ENCODE peak calls at places on chromosomes 2 and 18, in four cellular contexts. One of them, this sample, is unnamed.

GRCh38 chr2:166539340-166540162 is 45.5 kb upstream of the SCN7A start:
- DNase-seq in GM23338: peak
- DNase-seq in HepG2: peak
- DNase-seq in mammary epithelial cell: peak
- DNase-seq in this sample: no peak

GRCh38 chr18:12231040-12231882 is 22.9 kb upstream of the CIDEA start:
- DNase-seq in GM23338: no peak
- DNase-seq in HepG2: no peak
- DNase-seq in mammary epithelial cell: no peak
- DNase-seq in this sample: no peak

GRCh38 chr2:202091476-202091875 is 18.4 kb downstream of the KIAA2012 start:
- DNase-seq in GM23338: no peak
- DNase-seq in HepG2: no peak
- DNase-seq in mammary epithelial cell: no peak
- DNase-seq in this sample: no peak

GRCh38 chr18:62596145-62597005 is 73.5 kb downstream of the ZCCHC2 start:
- DNase-seq in GM23338: peak
- DNase-seq in HepG2: no peak
- DNase-seq in mammary epithelial cell: peak
- DNase-seq in this sample: peak

GRCh38 chr2:60843006-60843405 is 38.4 kb upstream of the REL start:
- DNase-seq in GM23338: no peak
- DNase-seq in HepG2: no peak
- DNase-seq in mammary epithelial cell: no peak
- DNase-seq in this sample: no peak

GRCh38 chr2:158665536-158666302 is 129.4 kb upstream of the DAPL1 start:
- DNase-seq in GM23338: no peak
- DNase-seq in HepG2: no peak
- DNase-seq in mammary epithelial cell: no peak
- DNase-seq in this sample: no peak

GRCh38 chr2:18149660-18150246 is 271.3 kb downstream of the KCNS3 start:
- DNase-seq in GM23338: peak
- DNase-seq in HepG2: peak
- DNase-seq in mammary epithelial cell: peak
- DNase-seq in this sample: no peak

GRCh38 chr18:79612291-79613108 is 67.1 kb upstream of the CTDP1 start:
- DNase-seq in GM23338: no peak
- DNase-seq in HepG2: no peak
- DNase-seq in mammary epithelial cell: no peak
- DNase-seq in this sample: no peak

GRCh38 chr2:9474361-9475117 is at the start of gene IAH1:
- DNase-seq in GM23338: peak
- DNase-seq in HepG2: no peak
- DNase-seq in mammary epithelial cell: peak
- DNase-seq in this sample: peak

GRCh38 chr2:150292807-150293206 is 194.7 kb downstream of the RND3 start:
- DNase-seq in GM23338: no peak
- DNase-seq in HepG2: no peak
- DNase-seq in mammary epithelial cell: no peak
- DNase-seq in this sample: no peak

DNA sequence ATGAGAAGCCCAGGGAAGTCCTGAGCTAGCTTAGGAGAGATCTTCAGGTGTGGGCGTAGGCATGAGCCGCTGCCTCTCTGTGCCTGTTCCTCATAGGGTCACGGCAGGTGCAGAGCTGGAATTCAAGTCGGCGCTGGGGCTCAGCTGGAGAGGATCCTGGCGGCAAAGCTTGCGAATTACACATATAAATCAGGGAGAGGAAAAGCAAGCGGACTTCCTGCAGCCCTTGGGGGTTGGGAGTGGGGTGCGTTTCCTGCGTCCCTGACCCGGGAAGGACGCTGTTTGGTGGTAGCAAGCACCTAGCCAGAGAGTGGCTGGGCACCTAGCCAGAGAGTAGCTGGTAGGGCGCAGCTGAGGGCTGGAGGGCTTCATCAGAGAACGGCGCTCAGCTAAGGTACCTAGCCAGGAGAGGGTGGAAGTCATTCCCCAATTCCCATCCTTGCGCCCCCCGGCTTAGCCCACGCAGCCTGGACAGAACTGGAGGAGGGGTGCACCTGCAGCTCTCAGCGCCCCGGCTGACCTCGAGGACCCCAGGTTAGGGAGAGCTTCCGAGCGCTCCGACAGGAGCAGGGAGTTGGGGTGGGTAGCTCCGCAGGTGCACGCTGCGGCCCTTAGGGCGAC is 459 bp upstream of the EFR3B start:
- DNase-seq in GM23338: peak
- DNase-seq in HepG2: peak
- DNase-seq in mammary epithelial cell: peak
- DNase-seq in this sample: peak
- TF ChIP-seq CTCF in GM23338: peak
- TF ChIP-seq CTCF in HepG2: peak
- TF ChIP-seq CTCF in mammary epithelial cell: no peak
- TF ChIP-seq CTCF in this sample: peak

DNA sequence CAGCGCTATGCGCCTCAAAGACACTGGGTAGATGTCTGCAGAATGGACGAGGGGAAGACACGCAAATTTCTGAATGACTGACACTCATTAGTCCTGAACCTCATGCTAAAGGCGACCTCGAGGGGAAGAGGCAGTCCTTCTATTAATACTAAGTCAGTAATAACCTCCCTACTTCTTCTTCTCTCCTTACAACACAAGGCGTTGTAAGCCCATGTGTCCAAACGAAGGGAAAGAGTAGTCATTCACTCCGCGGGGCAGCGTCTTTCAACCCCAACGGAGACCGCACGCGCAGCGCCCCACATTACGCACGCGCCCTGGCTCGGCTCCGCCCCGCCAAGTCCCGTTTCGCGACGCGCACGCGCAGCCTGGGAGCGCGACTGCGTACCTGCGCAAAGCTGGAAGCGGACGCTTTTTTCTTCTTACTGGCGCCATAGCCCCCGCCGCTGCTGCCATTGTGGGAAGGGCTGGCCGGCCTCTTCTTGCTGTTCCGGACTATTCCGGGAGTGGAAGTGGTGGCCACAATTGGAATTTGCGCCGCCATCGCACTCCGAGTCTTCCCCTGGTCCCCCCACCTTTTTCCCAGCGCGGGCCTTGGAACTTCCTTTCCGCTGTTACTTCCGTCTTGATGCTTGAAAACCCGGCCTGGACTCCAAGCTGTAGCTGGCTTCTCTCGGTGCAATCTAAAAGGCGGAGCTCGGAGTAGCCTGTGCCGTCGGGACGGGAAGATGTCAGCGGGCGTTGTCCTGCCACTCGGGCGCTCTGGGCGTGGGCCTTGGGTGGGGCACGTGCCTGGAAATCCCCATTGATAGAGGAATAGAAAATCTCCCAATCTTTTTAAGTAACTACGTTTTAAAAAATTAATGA is at the start of gene INO80C:
- DNase-seq in GM23338: peak
- DNase-seq in HepG2: peak
- DNase-seq in mammary epithelial cell: peak
- DNase-seq in this sample: peak
- H3K4me3 ChIP-seq in GM23338: peak
- H3K4me3 ChIP-seq in HepG2: peak
- H3K4me3 ChIP-seq in mammary epithelial cell: peak
- H3K4me3 ChIP-seq in this sample: peak

GRCh38 chr18:8806105-8806797 is 100.9 kb downstream of the MTCL1 start:
- DNase-seq in GM23338: no peak
- DNase-seq in HepG2: no peak
- DNase-seq in mammary epithelial cell: no peak
- DNase-seq in this sample: no peak

GRCh38 chr18:8803063-8803795 is 97.9 kb downstream of the MTCL1 start:
- DNase-seq in GM23338: no peak
- DNase-seq in HepG2: no peak
- DNase-seq in mammary epithelial cell: no peak
- DNase-seq in this sample: no peak

GRCh38 chr18:8805552-8805951 is 100.2 kb downstream of the MTCL1 start:
- DNase-seq in GM23338: no peak
- DNase-seq in HepG2: no peak
- DNase-seq in mammary epithelial cell: no peak
- DNase-seq in this sample: no peak

GRCh38 chr18:8802031-8802679 is 96.8 kb downstream of the MTCL1 start:
- DNase-seq in GM23338: no peak
- DNase-seq in HepG2: no peak
- DNase-seq in mammary epithelial cell: no peak
- DNase-seq in this sample: no peak

DNA sequence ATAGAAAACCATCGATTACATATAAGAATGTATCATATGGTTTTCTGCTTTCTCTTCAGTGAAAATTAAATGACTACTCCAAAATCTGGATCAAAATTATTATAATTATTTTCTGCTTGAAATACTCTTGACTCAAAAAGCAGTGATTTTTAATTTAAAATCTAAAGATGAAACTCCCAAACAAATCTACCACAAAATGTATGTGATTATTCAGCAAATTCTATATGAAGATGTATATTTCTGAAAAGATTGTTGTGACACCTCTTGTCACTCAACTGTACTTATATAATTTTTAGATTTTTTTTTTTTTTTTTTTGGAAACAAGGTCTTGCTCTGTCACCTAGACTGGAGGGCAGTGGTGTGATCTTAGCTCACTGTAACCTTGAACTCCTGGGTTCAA is 98.6 kb downstream of the MTCL1 start:
- DNase-seq in GM23338: no peak
- DNase-seq in HepG2: no peak
- DNase-seq in mammary epithelial cell: no peak
- DNase-seq in this sample: no peak
- H2AFZ ChIP-seq in GM23338: no peak
- H2AFZ ChIP-seq in HepG2: no peak
- H2AFZ ChIP-seq in mammary epithelial cell: no peak
- H2AFZ ChIP-seq in this sample: no peak

DNA sequence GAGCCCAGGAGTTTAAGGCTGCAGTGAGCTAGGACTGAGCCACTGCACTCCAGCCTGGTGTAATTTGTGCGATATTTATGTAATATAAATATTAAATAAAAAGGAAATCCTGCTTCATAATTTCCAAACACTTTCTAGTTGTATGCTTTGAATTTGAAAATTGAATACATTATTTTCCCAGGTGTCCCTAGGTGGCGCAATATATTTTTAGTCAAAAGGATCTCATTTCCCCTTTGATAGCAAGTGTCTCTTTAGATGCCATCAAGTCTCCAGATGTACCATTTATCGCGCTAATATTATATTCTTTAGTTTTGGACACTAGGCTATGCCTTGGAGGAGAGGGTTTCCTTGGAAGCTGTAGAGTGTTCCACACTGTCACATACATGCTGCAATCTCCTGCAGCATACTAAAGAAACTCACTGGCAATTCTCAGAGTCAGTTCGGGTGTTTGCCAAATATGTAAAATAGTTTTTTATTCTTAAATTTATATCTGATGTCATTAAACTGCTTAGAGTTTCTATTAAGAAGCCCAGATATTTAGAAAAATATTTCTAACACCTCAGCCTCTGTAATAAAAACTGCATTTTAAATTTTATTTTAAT is 5.6 kb upstream of the WDR7 start:
- DNase-seq in GM23338: peak
- DNase-seq in HepG2: no peak
- DNase-seq in mammary epithelial cell: no peak
- DNase-seq in this sample: no peak
- TF ChIP-seq CTCF in GM23338: peak
- TF ChIP-seq CTCF in HepG2: peak
- TF ChIP-seq CTCF in mammary epithelial cell: peak
- TF ChIP-seq CTCF in this sample: peak

GRCh38 chr2:154698238-154698788 is at the start of gene KCNJ3:
- DNase-seq in GM23338: peak
- DNase-seq in HepG2: no peak
- DNase-seq in mammary epithelial cell: no peak
- DNase-seq in this sample: no peak

GRCh38 chr2:154697422-154698237 is 865 bp upstream of the KCNJ3 start:
- DNase-seq in GM23338: peak
- DNase-seq in HepG2: no peak
- DNase-seq in mammary epithelial cell: no peak
- DNase-seq in this sample: peak

GRCh38 chr2:154700142-154700541 is 1.6 kb downstream of the KCNJ3 start:
- DNase-seq in GM23338: peak
- DNase-seq in HepG2: no peak
- DNase-seq in mammary epithelial cell: no peak
- DNase-seq in this sample: no peak

GRCh38 chr2:154699560-154699901 is 1.0 kb downstream of the KCNJ3 start:
- DNase-seq in GM23338: peak
- DNase-seq in HepG2: no peak
- DNase-seq in mammary epithelial cell: no peak
- DNase-seq in this sample: no peak

DNA sequence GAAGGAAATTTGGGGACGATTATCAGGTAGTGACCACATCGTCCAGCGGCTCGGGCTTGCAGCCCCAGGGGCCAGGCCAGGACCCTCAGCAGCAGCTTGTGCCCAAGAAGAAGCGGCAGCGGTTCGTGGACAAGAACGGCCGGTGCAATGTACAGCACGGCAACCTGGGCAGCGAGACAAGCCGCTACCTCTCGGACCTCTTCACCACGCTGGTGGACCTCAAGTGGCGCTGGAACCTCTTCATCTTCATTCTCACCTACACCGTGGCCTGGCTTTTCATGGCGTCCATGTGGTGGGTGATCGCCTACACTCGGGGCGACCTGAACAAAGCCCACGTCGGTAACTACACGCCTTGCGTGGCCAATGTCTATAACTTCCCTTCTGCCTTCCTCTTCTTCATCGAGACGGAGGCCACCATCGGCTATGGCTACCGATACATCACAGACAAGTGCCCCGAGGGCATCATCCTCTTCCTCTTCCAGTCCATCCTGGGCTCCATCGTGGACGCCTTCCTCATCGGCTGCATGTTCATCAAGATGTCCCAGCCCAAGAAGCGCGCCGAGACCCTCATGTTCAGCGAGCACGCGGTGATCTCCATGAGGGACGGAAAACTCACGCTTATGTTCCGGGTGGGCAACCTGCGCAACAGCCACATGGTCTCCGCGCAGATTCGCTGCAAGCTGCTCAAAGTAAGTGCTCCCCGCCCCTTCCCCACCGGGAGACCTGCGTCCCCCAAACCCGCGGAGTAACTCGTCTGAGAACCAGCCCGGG is 479 bp downstream of the KCNJ3 start:
- DNase-seq in GM23338: peak
- DNase-seq in HepG2: no peak
- DNase-seq in mammary epithelial cell: no peak
- DNase-seq in this sample: no peak
- H3K4me3 ChIP-seq in GM23338: peak
- H3K4me3 ChIP-seq in HepG2: no peak
- H3K4me3 ChIP-seq in mammary epithelial cell: no peak
- H3K4me3 ChIP-seq in this sample: no peak

DNA sequence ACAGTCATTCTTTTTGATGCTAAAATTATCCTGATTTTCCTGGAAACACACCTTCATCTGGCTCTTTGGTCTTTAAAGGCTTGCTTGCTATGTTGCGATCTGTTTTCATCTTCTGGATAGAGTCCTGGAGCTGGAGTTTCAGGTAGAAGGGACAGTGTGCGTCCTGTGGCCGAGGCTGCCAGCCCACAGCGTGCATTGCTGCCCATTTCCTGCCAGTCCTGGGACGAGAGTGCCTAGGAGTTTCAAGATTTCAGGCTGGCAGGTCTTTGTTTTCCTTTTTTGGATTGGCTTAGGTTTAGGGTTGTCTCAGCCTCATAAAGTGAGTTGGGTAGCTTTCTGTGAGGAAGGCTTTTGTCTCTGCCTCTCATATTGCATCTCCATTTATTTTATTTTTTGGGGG is 14.5 kb downstream of the DGKD start:
- DNase-seq in GM23338: no peak
- DNase-seq in HepG2: no peak
- DNase-seq in mammary epithelial cell: no peak
- DNase-seq in this sample: no peak
- H2AFZ ChIP-seq in GM23338: no peak
- H2AFZ ChIP-seq in HepG2: no peak
- H2AFZ ChIP-seq in mammary epithelial cell: no peak
- H2AFZ ChIP-seq in this sample: no peak

GRCh38 chr2:56132138-56132537 is 51.7 kb upstream of the CCDC85A start:
- DNase-seq in GM23338: peak
- DNase-seq in HepG2: peak
- DNase-seq in mammary epithelial cell: peak
- DNase-seq in this sample: no peak
- TF ChIP-seq CTCF in GM23338: peak
- TF ChIP-seq CTCF in HepG2: peak
- TF ChIP-seq CTCF in mammary epithelial cell: peak
- TF ChIP-seq CTCF in this sample: peak

This sample was measured in PC-9.